ENCODE peak calls at places on chromosomes 1 and 21, in eight cellular contexts. E is neural progenitor cell; I is upper lobe of right lung; B is CD8-positive, alpha-beta memory T cell; K is HL-60; F is coronary artery; C is adrenal gland; W is ascending aorta. H is an unnamed sample.

GRCh38 chr1:116033322-116033721 is 57.0 kb downstream of the SLC22A15 start:
- DNase-seq in E (peak), I (no peak), B (no peak), K (no peak), F (no peak), C (no peak), W (no peak), H (no peak)

GRCh38 chr21:33685613-33686197 is 43.4 kb downstream of the ITSN1 start:
- DNase-seq in E (no peak), I (no peak), B (no peak), K (no peak), F (no peak), C (no peak), W (no peak), H (peak)

GRCh38 chr1:6100801-6101783 is 55.4 kb downstream of the KCNAB2 start:
- DNase-seq in E (peak), I (peak), B (no peak), K (no peak), F (no peak), C (no peak), W (no peak), H (no peak)

GRCh38 chr1:6014130-6014999 is 22.1 kb upstream of the NPHP4 start:
- DNase-seq in E (no peak), I (peak), B (no peak), K (no peak), F (no peak), C (no peak), W (no peak), H (no peak)

GRCh38 chr1:27862671-27863551 is 9.4 kb upstream of the THEMIS2 start:
- DNase-seq in E (no peak), I (peak), B (no peak), K (peak), F (no peak), C (peak), W (peak), H (peak)

GRCh38 chr1:232726048-232726779 is 79.0 kb upstream of the MAP10 start:
- DNase-seq in E (no peak), I (no peak), B (no peak), K (no peak), F (no peak), C (no peak), W (no peak), H (no peak)

GRCh38 chr1:181159451-181160151 is 71.1 kb downstream of the IER5 start:
- DNase-seq in E (no peak), I (no peak), B (peak), K (no peak), F (no peak), C (no peak), W (no peak), H (no peak)

GRCh38 chr1:18249691-18250090 is 142.1 kb downstream of the IGSF21 start:
- DNase-seq in E (no peak), I (no peak), B (no peak), K (no peak), F (no peak), C (no peak), W (no peak), H (no peak)

GRCh38 chr1:159229896-159230295 is 25.2 kb downstream of the ACKR1 start:
- DNase-seq in E (no peak), I (no peak), B (no peak), K (no peak), F (no peak), C (no peak), W (no peak), H (no peak)

GRCh38 chr1:90721210-90722194 is 4.4 kb upstream of the BARHL2 start:
- DNase-seq in E (peak), I (peak), B (no peak), K (no peak), F (no peak), C (peak), W (no peak), H (no peak)

GRCh38 chr1:116886532-116886931 is 23.2 kb upstream of the PTGFRN start:
- DNase-seq in E (no peak), I (no peak), B (no peak), K (no peak), F (no peak), C (no peak), W (no peak), H (peak)

GRCh38 chr1:27519341-27520258 is 29.6 kb upstream of the WASF2 start:
- DNase-seq in E (peak), I (peak), B (no peak), K (no peak), F (no peak), C (peak), W (no peak), H (no peak)

GRCh38 chr1:57254006-57254405 is 169.9 kb downstream of the DAB1 start:
- DNase-seq in E (no peak), I (no peak), B (no peak), K (no peak), F (no peak), C (no peak), W (no peak), H (peak)

GRCh38 chr1:41721039-41721438 is 197.7 kb downstream of the HIVEP3 start:
- DNase-seq in E (no peak), I (no peak), B (no peak), K (no peak), F (no peak), C (no peak), W (no peak), H (no peak)

GRCh38 chr1:208988811-208989222 is 594.7 kb upstream of the CAMK1G start:
- DNase-seq in E (no peak), I (no peak), B (peak), K (no peak), F (no peak), C (peak), W (no peak), H (peak)

GRCh38 chr1:6271554-6271953 is 10.7 kb upstream of the GPR153 start:
- DNase-seq in E (no peak), I (no peak), B (no peak), K (no peak), F (no peak), C (no peak), W (no peak), H (no peak)

GRCh38 chr1:154938604-154939399 is 2.3 kb upstream of the PMVK start:
- DNase-seq in E (no peak), I (no peak), B (no peak), K (no peak), F (no peak), C (no peak), W (no peak), H (no peak)
- H3K4me3 ChIP-seq in E (no peak), I (no peak), B (no peak), K (no peak), F (no peak), C (no peak), W (no peak), H (no peak)

DNA sequence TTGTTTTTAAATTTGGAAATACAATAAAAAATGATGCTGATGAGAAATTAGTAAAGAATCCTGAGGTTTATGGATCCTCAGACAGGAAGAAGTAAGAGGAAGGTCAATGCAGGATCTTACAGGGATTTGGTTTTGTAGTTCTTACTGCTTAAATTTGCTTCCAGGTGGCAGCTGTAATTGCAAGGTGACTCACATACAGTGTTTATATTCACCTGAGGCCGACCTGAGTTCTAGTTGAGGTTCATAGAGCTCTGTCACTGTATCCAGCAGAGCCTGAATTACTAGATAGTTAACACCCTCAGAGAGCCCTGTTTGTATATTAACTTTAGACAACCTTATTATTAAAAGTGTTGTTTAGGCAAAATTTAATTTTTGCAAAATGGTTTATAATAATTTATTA is 1.4 kb upstream of the WDR26 start:
- DNase-seq in E (no peak), I (no peak), B (no peak), K (no peak), F (no peak), C (no peak), W (no peak), H (no peak)
- H3K4me3 ChIP-seq in E (no peak), I (no peak), B (no peak), K (no peak), F (no peak), C (no peak), W (no peak), H (peak)

GRCh38 chr1:85571830-85572229 is 8.7 kb upstream of the CCN1 start:
- DNase-seq in E (no peak), I (no peak), B (no peak), K (no peak), F (no peak), C (no peak), W (no peak), H (no peak)

GRCh38 chr1:85569737-85570404 is 10.7 kb upstream of the CCN1 start:
- DNase-seq in E (no peak), I (no peak), B (no peak), K (no peak), F (no peak), C (no peak), W (no peak), H (no peak)

GRCh38 chr1:85569122-85569521 is 11.4 kb upstream of the CCN1 start:
- DNase-seq in E (no peak), I (no peak), B (no peak), K (no peak), F (no peak), C (no peak), W (no peak), H (no peak)

GRCh38 chr1:85571181-85571540 is 9.4 kb upstream of the CCN1 start:
- DNase-seq in E (no peak), I (no peak), B (no peak), K (no peak), F (no peak), C (no peak), W (no peak), H (no peak)

GRCh38 chr1:85570446-85571180 is 9.9 kb upstream of the CCN1 start:
- DNase-seq in E (no peak), I (no peak), B (no peak), K (no peak), F (no peak), C (no peak), W (no peak), H (no peak)
- H3K4me3 ChIP-seq in E (no peak), I (no peak), B (no peak), K (no peak), F (no peak), C (no peak), W (no peak), H (no peak)

GRCh38 chr1:177748080-177748801 is 221.6 kb downstream of the SEC16B start:
- DNase-seq in E (no peak), I (no peak), B (no peak), K (no peak), F (no peak), C (no peak), W (no peak), H (no peak)

GRCh38 chr1:177741476-177741875 is 228.4 kb downstream of the SEC16B start:
- DNase-seq in E (peak), I (no peak), B (no peak), K (no peak), F (no peak), C (no peak), W (no peak), H (no peak)

GRCh38 chr1:177739780-177740179 is 230.1 kb downstream of the SEC16B start:
- DNase-seq in E (no peak), I (no peak), B (no peak), K (no peak), F (no peak), C (no peak), W (no peak), H (no peak)

GRCh38 chr1:177746168-177746567 is 223.7 kb downstream of the SEC16B start:
- DNase-seq in E (no peak), I (no peak), B (no peak), K (no peak), F (no peak), C (no peak), W (no peak), H (no peak)

DNA sequence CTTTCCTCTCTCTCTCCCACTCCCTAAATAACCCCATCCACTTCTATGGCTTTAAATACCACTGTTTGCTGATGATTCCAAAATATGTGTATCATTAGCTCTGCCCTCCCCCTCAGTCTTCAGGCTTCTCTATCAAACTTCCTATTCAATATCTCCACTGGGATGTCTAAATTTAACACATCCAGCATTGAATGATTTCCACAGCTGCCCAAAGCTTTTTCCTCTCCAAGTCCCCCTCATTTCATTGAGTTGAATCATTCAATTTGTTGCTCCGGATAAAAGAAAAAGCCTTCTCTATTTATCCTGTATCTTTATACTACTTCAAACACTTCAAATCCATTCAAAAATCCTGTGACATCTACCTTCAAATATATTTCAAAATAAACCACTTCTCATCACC is 225.0 kb downstream of the SEC16B start:
- DNase-seq in E (no peak), I (no peak), B (no peak), K (no peak), F (no peak), C (no peak), W (no peak), H (no peak)
- H3K4me3 ChIP-seq in E (no peak), I (no peak), B (no peak), K (no peak), F (no peak), C (no peak), W (no peak), H (no peak)

DNA sequence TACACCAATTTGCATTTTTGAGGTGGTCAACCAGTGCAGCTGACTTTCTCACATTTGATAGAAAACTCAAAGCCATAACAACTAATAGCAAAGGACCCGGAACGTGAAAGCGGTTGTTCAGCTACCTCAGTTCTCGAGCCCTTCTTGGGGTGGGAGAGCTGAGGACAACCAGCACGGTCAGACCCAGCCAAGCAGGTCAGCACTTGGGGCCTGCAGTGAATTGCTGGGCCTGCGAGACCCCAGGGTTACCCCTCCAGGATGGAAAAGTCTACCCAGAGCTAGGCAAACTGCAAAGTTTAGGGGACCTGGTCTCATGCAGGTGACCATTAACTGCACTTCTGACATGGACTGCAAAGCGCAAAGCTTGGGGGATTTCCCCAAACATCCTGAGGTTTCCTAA is 23.8 kb upstream of the AJAP1 start:
- DNase-seq in E (no peak), I (no peak), B (no peak), K (no peak), F (no peak), C (no peak), W (no peak), H (no peak)
- H3K4me3 ChIP-seq in E (no peak), I (no peak), B (no peak), K (no peak), F (no peak), C (no peak), W (no peak), H (no peak)

DNA sequence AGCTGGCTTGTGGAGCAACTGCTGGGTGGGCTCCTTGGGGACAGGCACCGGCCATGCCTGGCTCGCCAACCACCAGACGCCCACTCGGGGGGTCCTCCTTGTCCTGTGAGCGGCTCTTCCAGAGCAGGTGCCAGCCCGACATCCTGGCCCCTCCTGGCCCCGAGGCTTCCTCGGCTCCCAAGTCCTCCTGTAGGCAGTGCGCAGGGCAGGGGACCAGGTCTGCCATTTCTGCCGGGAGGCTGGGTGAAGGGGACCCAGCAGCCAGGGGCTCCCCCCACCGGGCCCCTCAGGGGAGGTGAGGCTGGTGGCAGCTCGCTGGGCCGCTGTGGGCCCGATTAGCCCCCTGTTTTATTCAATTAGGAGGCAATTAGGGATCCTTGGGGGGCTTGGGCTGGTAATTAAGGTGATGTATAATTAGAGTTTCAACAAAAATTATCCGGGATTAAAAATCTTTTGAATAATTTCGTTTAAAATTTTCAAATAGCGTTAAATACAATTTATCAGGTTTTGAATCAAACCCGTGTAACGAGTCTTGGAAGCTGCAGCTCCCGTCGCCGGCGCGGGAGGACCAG is 4.0 kb downstream of the PRDM16 start:
- DNase-seq in E (no peak), I (no peak), B (no peak), K (no peak), F (no peak), C (no peak), W (no peak), H (no peak)
- H3K4me3 ChIP-seq in E (peak), I (peak), B (no peak), K (no peak), F (peak), C (no peak), W (peak), H (peak)

GRCh38 chr21:46284077-46284644 is 1.2 kb downstream of the MCM3AP start:
- DNase-seq in E (no peak), I (no peak), B (no peak), K (peak), F (no peak), C (no peak), W (no peak), H (no peak)

GRCh38 chr21:46285761-46286667 is at the start of gene YBEY:
- DNase-seq in E (peak), I (peak), B (peak), K (peak), F (peak), C (peak), W (peak), H (peak)

GRCh38 chr21:46285206-46285661 is at the start of gene MCM3AP:
- DNase-seq in E (no peak), I (no peak), B (no peak), K (no peak), F (no peak), C (no peak), W (no peak), H (no peak)

GRCh38 chr21:46286668-46286982 is 483 bp downstream of the YBEY start:
- DNase-seq in E (peak), I (no peak), B (no peak), K (no peak), F (no peak), C (no peak), W (no peak), H (no peak)

DNA sequence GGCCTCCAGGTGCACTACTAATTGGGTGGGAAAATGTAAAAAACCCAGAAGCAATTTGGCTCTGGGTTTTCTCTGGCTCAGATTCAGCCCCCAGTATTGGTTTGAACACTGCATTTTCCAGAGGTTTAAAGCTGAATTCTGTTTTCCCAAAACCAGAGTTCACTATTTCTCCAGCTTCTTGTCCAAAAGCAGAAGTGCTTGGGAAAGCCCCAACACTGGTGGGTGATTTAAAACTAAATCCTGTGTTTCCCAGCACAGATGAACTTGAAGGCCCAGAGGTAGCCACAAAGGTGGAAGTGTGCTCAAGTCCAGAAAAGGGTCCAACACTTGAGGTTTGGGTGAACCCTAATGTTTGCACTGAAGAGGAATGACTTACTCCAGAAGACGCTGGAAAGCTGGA is 689 bp downstream of the MCM3AP start:
- DNase-seq in E (no peak), I (no peak), B (no peak), K (no peak), F (no peak), C (no peak), W (no peak), H (no peak)
- H3K4me3 ChIP-seq in E (peak), I (peak), B (peak), K (peak), F (peak), C (no peak), W (peak), H (peak)

DNA sequence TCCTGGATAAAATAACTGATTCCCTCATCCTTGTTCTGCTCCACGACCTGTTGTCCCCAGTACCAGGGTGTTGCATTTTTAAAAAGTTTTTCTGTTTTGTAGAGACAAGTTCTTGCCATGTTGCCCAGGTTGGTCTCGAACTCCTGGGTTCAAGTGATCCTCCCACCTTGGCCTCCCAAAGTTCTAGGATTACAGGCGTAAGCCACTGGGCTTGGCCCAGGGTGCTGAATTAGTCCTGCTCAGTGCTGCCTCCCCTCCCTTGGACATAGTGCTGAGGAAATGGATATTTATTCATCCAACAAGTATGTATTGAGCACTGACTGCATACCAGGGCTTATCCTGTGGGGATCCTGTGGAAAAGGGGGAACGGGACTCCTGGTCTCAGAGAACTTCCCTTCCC is 126.4 kb downstream of the PTPRU start:
- DNase-seq in E (no peak), I (no peak), B (no peak), K (no peak), F (peak), C (no peak), W (peak), H (no peak)
- H3K4me3 ChIP-seq in E (no peak), I (no peak), B (no peak), K (no peak), F (no peak), C (no peak), W (no peak), H (no peak)

GRCh38 chr1:205581321-205581980 is 50.4 kb downstream of the ELK4 start:
- DNase-seq in E (no peak), I (peak), B (no peak), K (no peak), F (no peak), C (no peak), W (no peak), H (no peak)
- H3K4me3 ChIP-seq in E (no peak), I (no peak), B (no peak), K (no peak), F (no peak), C (no peak), W (no peak), H (no peak)

H was measured in epithelial cell of proximal tubule.